ENCODE peak calls at places on chromosomes 12 and 14, in ten cellular contexts. L, M, J, O, W, H, R, S, C and K are unnamed samples. For H3K9me3, the result is how much of the 10 kb centered on the place peaks cover.

GRCh38 chr12:50221228-50222008 is 54.2 kb upstream of the CERS5 start:
- DNase-seq in L (peak), M (no peak), J (no peak), O (peak), W (no peak), H (no peak), R (no peak), S (peak), C (no peak), K (peak)

GRCh38 chr12:25052191-25053020 is 103.5 kb upstream of the BCAT1 start:
- DNase-seq in L (no peak), M (peak), J (no peak), O (peak), W (no peak), H (no peak), R (no peak), S (no peak), C (no peak), K (no peak)

GRCh38 chr12:93886533-93887511 is 209.6 kb downstream of the CRADD start:
- DNase-seq in L (no peak), M (no peak), J (no peak), O (no peak), W (no peak), H (no peak), R (no peak), S (no peak), C (peak), K (peak)

GRCh38 chr12:95978774-95979173 is 17.4 kb downstream of the HAL start:
- DNase-seq in L (no peak), M (no peak), J (no peak), O (no peak), W (no peak), H (no peak), R (no peak), S (no peak), C (no peak), K (no peak)

GRCh38 chr12:52965337-52965731 is 16.4 kb downstream of the KRT18 start:
- DNase-seq in L (no peak), M (no peak), J (peak), O (peak), W (no peak), H (no peak), R (peak), S (no peak), C (no peak), K (no peak)

GRCh38 chr14:45362505-45362904 is 109.5 kb upstream of the MIS18BP1 start:
- DNase-seq in L (no peak), M (no peak), J (no peak), O (no peak), W (no peak), H (no peak), R (no peak), S (no peak), C (no peak), K (no peak)

GRCh38 chr12:46530373-46531056 is 157.9 kb upstream of the SLC38A2 start:
- DNase-seq in L (no peak), M (no peak), J (no peak), O (no peak), W (no peak), H (no peak), R (no peak), S (no peak), C (no peak), K (no peak)

GRCh38 chr14:61284001-61284400 is 2.9 kb upstream of the TMEM30B start:
- DNase-seq in L (no peak), M (no peak), J (no peak), O (no peak), W (no peak), H (peak), R (no peak), S (no peak), C (no peak), K (no peak)

GRCh38 chr14:102217987-102218421 is 78.3 kb downstream of the WDR20 start:
- DNase-seq in L (no peak), M (no peak), J (peak), O (no peak), W (no peak), H (no peak), R (no peak), S (no peak), C (no peak), K (no peak)

GRCh38 chr14:61433169-61433568 is 111.8 kb downstream of the PRKCH start:
- DNase-seq in L (no peak), M (no peak), J (no peak), O (no peak), W (no peak), H (no peak), R (no peak), S (no peak), C (no peak), K (no peak)

GRCh38 chr14:45089813-45090212 is 5.9 kb downstream of the PRPF39 start:
- DNase-seq in L (no peak), M (no peak), J (no peak), O (peak), W (no peak), H (no peak), R (no peak), S (no peak), C (no peak), K (no peak)

GRCh38 chr12:130966443-130967030 is 12.8 kb downstream of the ADGRD1 start:
- DNase-seq in L (no peak), M (no peak), J (no peak), O (no peak), W (no peak), H (no peak), R (no peak), S (no peak), C (no peak), K (no peak)

GRCh38 chr14:104316121-104316722 is 177.8 kb downstream of the KIF26A start:
- DNase-seq in L (no peak), M (no peak), J (peak), O (no peak), W (peak), H (peak), R (no peak), S (no peak), C (no peak), K (no peak)

GRCh38 chr14:104316723-104317499 is 178.5 kb downstream of the KIF26A start:
- DNase-seq in L (no peak), M (no peak), J (peak), O (no peak), W (no peak), H (peak), R (no peak), S (no peak), C (no peak), K (peak)

GRCh38 chr14:104317975-104318557 is 179.7 kb downstream of the KIF26A start:
- DNase-seq in L (peak), M (no peak), J (no peak), O (no peak), W (no peak), H (peak), R (no peak), S (no peak), C (no peak), K (no peak)

GRCh38 chr14:104318558-104319488 is 180.4 kb downstream of the KIF26A start:
- DNase-seq in L (peak), M (no peak), J (no peak), O (no peak), W (no peak), H (peak), R (no peak), S (no peak), C (no peak), K (no peak)

GRCh38 chr14:104317500-104317805 is 179.1 kb downstream of the KIF26A start:
- DNase-seq in L (no peak), M (no peak), J (no peak), O (no peak), W (no peak), H (peak), R (no peak), S (no peak), C (no peak), K (peak)
- H3K4me3 ChIP-seq in L (no peak), M (no peak), J (no peak), O (no peak), W (no peak), H (no peak), R (no peak), S (no peak), C (no peak), K (no peak)

GRCh38 chr14:29603721-29604120 is 323.9 kb downstream of the PRKD1 start:
- DNase-seq in L (no peak), M (no peak), J (no peak), O (no peak), W (no peak), H (no peak), R (no peak), S (no peak), C (no peak), K (no peak)

GRCh38 chr14:29607129-29607528 is 320.5 kb downstream of the PRKD1 start:
- DNase-seq in L (no peak), M (no peak), J (no peak), O (peak), W (no peak), H (no peak), R (no peak), S (no peak), C (no peak), K (no peak)

GRCh38 chr14:29608861-29609260 is 318.8 kb downstream of the PRKD1 start:
- DNase-seq in L (no peak), M (no peak), J (no peak), O (no peak), W (no peak), H (no peak), R (no peak), S (no peak), C (no peak), K (no peak)
- H3K9me3 ChIP-seq in L (under half), M (under half), J (under half), O (under half), W (under half), H (under half), R (under half), S (under half), C (under half), K (under half)

GRCh38 chr12:59149995-59150642 is 229.8 kb upstream of the LRIG3 start:
- DNase-seq in L (peak), M (peak), J (no peak), O (peak), W (no peak), H (no peak), R (no peak), S (peak), C (peak), K (peak)
- H3K4me3 ChIP-seq in L (no peak), M (no peak), J (no peak), O (no peak), W (no peak), H (no peak), R (no peak), S (no peak), C (no peak), K (no peak)

GRCh38 chr14:33794791-33795300 is 156.0 kb downstream of the EGLN3 start:
- DNase-seq in L (no peak), M (no peak), J (no peak), O (no peak), W (no peak), H (no peak), R (no peak), S (no peak), C (no peak), K (no peak)
- H3K9me3 ChIP-seq in L (under half), M (under half), J (under half), O (under half), W (under half), H (under half), R (under half), S (under half), C (under half), K (under half)

DNA sequence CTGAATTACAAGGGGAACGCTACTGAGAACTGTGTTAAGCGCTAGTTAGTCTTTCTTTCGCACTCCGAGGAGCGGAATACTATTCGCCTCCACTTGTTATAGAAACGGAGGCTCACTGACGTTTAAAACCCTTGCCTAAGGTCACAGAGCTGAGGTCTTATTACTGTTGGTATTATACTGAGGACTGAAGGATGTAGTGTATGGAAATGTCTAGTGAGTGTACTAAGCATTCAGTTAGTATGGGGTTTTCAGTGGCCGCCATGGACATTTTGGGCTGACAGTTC is 826 bp downstream of the ACADS start:
- DNase-seq in L (no peak), M (no peak), J (peak), O (no peak), W (no peak), H (no peak), R (no peak), S (no peak), C (no peak), K (no peak)
- H3K4me3 ChIP-seq in L (no peak), M (peak), J (no peak), O (no peak), W (peak), H (peak), R (peak), S (peak), C (no peak), K (peak)

GRCh38 chr14:84959796-84960515 is 570.0 kb upstream of the FLRT2 start:
- DNase-seq in L (no peak), M (no peak), J (no peak), O (no peak), W (no peak), H (no peak), R (no peak), S (no peak), C (no peak), K (no peak)

GRCh38 chr14:84961637-84962036 is 568.3 kb upstream of the FLRT2 start:
- DNase-seq in L (no peak), M (no peak), J (no peak), O (no peak), W (no peak), H (no peak), R (no peak), S (no peak), C (no peak), K (no peak)

GRCh38 chr14:84963518-84963917 is 566.4 kb upstream of the FLRT2 start:
- DNase-seq in L (no peak), M (no peak), J (no peak), O (no peak), W (no peak), H (no peak), R (no peak), S (no peak), C (no peak), K (no peak)

GRCh38 chr14:84969501-84969900 is 560.4 kb upstream of the FLRT2 start:
- DNase-seq in L (no peak), M (no peak), J (no peak), O (no peak), W (no peak), H (no peak), R (no peak), S (no peak), C (no peak), K (no peak)

DNA sequence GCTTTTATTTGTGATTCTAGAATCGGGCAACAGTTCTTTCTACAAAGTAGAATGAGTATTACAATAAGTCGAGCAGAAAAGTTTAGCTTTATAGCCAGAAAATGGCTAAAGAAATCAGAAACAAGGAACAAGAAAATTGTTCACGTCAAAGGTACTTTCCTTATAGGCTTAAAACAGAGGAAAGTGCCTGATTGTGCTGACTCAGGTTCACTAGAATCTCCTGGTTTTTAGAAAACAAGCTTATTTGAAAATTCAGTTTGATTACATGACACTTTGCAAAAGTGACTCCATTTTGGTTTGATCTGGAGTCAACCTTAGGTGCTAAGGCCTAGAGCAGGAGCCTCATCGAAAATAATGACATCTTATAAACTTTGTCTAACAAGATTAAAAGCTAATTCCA is 564.7 kb upstream of the FLRT2 start:
- DNase-seq in L (no peak), M (no peak), J (no peak), O (no peak), W (no peak), H (no peak), R (no peak), S (no peak), C (no peak), K (no peak)
- H3K9me3 ChIP-seq in L (under half), M (under half), J (under half), O (under half), W (under half), H (under half), R (under half), S (under half), C (under half), K (under half)

GRCh38 chr12:124167141-124167540 is 127.8 kb upstream of the RFLNA start:
- DNase-seq in L (no peak), M (no peak), J (no peak), O (no peak), W (no peak), H (no peak), R (no peak), S (no peak), C (no peak), K (no peak)

GRCh38 chr12:124162151-124163110 is 132.5 kb upstream of the RFLNA start:
- DNase-seq in L (no peak), M (no peak), J (no peak), O (no peak), W (peak), H (peak), R (no peak), S (no peak), C (no peak), K (no peak)

GRCh38 chr12:124168016-124168415 is 126.9 kb upstream of the RFLNA start:
- DNase-seq in L (no peak), M (no peak), J (no peak), O (no peak), W (no peak), H (no peak), R (no peak), S (no peak), C (no peak), K (no peak)

GRCh38 chr12:124169577-124169976 is 125.3 kb upstream of the RFLNA start:
- DNase-seq in L (no peak), M (no peak), J (no peak), O (no peak), W (no peak), H (no peak), R (no peak), S (no peak), C (no peak), K (no peak)

GRCh38 chr12:124165695-124166094 is 129.2 kb upstream of the RFLNA start:
- DNase-seq in L (no peak), M (no peak), J (no peak), O (no peak), W (no peak), H (no peak), R (no peak), S (no peak), C (no peak), K (no peak)
- H3K4me3 ChIP-seq in L (no peak), M (no peak), J (no peak), O (no peak), W (no peak), H (no peak), R (no peak), S (no peak), C (no peak), K (no peak)